ENCODE peak calls at places on chromosomes 4 and X, in ten cellular contexts. M is vagina, H is uterus, L is RWPE1, X is fibroblast of lung, P is chondrocyte, O is GM20000, U is bronchial epithelial cell, A is breast epithelium, V is NB4. B is an unnamed sample.

GRCh38 chr4:82968972-82969371 is 41.7 kb downstream of the LIN54 start:
- DNase-seq in L (no peak), H (no peak), A (no peak), X (no peak), M (no peak), P (no peak), O (peak; percentile 10), U (no peak), V (no peak), B (no peak)

GRCh38 chrX:3346436-3347329 is at the start of gene MXRA5:
- DNase-seq in A (no peak), V (no peak), U (peak; percentile 52), P (no peak), L (peak; percentile 0), M (no peak), H (peak; percentile 32), O (no peak), X (peak; percentile 75), B (no peak)

GRCh38 chr4:173252024-173252935 is 81.9 kb downstream of the HMGB2 start:
- DNase-seq in M (no peak), L (peak; percentile 85), X (peak; percentile 100), P (no peak), U (peak; percentile 99), H (peak; percentile 42), O (peak; percentile 45), V (peak; percentile 94), A (peak; percentile 45), B (peak; percentile 22)

GRCh38 chr4:88858752-88859151 is 161.1 kb upstream of the NAP1L5 start:
- DNase-seq in U (no peak), M (no peak), X (no peak), H (no peak), A (no peak), O (peak; percentile 50), P (no peak), V (peak; percentile 88), L (no peak), B (peak; percentile 25)

GRCh38 chrX:93874554-93874953 is 200.5 kb downstream of the FAM133A start:
- DNase-seq in L (peak; percentile 4), P (no peak), U (peak; percentile 1), M (no peak), H (no peak), O (no peak), V (peak; percentile 31), X (no peak), A (no peak), B (no peak)

GRCh38 chrX:78517124-78517523 is 142.0 kb downstream of the RTL3 start:
- DNase-seq in P (no peak), U (peak; percentile 90), A (no peak), X (peak; percentile 57), H (no peak), M (no peak), O (peak; percentile 12), V (no peak), L (no peak), B (no peak)

GRCh38 chr4:77451530-77451929 is 154.1 kb upstream of the CXCL13 start:
- DNase-seq in V (no peak), H (no peak), O (no peak), P (no peak), U (no peak), A (no peak), L (no peak), M (no peak), X (no peak), B (no peak)

GRCh38 chrX:9368262-9368661 is 96.6 kb upstream of the TBL1X start:
- DNase-seq in M (no peak), A (no peak), U (no peak), O (no peak), X (no peak), H (no peak), L (no peak), P (no peak), V (no peak), B (no peak)

GRCh38 chr4:125317526-125317880 is 2.7 kb downstream of the FAT4 start:
- DNase-seq in O (no peak), P (no peak), H (peak; percentile 43), M (no peak), X (peak; percentile 55), V (peak; percentile 1), U (peak; percentile 24), L (no peak), A (no peak), B (peak; percentile 86)

GRCh38 chr4:8504279-8505007 is 63.9 kb downstream of the TRMT44 start:
- DNase-seq in L (no peak), V (no peak), O (no peak), A (peak; percentile 29), H (peak; percentile 22), U (no peak), M (no peak), X (no peak), P (no peak), B (no peak)

GRCh38 chrX:19343462-19344206 is at the start of gene PDHA1:
- DNase-seq in H (peak; percentile 92), M (peak; percentile 91), A (peak; percentile 86), O (peak; percentile 89), L (peak; percentile 89), U (peak; percentile 75), X (peak; percentile 86), V (peak; percentile 94), P (peak; percentile 96), B (peak; percentile 98)

GRCh38 chrX:153773218-153773611 is 7.6 kb upstream of the SRPK3 start:
- DNase-seq in M (no peak), O (no peak), X (no peak), P (peak; percentile 93), U (no peak), A (no peak), H (no peak), V (no peak), L (no peak), B (peak; percentile 36)

GRCh38 chr4:81963005-81963404 is 410.8 kb downstream of the HNRNPD start:
- DNase-seq in H (no peak), P (no peak), U (no peak), V (no peak), M (no peak), X (no peak), A (no peak), O (no peak), L (no peak), B (no peak)

DNA sequence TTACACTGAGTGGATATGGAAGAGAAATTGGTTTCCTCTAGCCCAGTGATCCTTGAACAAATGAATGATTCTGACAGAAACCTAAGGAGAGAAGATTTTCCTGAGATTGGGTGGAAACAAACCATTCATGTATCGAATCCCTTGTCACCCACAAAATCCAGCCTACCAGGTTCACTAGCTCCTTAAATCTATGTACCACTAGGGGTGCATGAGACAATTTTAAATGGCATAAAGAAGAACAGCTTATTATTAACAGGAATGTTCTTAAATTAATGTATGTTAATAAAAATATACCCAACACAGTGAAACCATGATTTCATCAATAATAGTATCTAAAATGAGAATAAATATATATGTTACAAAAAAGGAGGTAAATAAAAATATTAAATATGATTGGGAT is 118.4 kb upstream of the LNX1 start:
- DNase-seq in A (no peak), P (no peak), U (no peak), O (no peak), M (no peak), H (no peak), V (no peak), L (no peak), X (no peak), B (no peak)
- TF ChIP-seq CTCF in A (no peak), P (peak; percentile 59), U (no peak), O (no peak), M (no peak), H (no peak), V (no peak), L (no peak), X (peak; percentile 26), B (no peak)

DNA sequence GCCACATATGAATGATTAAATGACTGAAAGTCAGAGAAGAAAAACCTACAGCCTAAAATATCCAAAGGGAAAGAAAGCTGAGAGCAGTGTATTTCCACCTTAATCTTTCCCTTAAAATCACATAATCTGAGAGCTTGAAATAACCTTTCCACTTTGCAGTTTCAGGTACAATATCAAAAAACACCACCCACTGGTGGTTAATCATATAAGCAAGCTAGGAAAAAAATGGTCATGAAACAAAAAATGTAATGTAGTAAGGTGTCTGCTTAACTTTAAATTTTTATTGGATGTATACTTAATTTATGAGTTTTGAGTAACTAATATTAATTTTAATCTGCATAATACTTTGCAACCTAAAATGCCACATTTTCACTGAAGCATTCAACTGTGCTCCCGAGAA is 3.2 kb downstream of the PRDM5 start:
- DNase-seq in X (no peak), L (no peak), O (no peak), V (no peak), H (no peak), U (peak; percentile 10), P (no peak), A (no peak), M (no peak), B (no peak)
- TF ChIP-seq CTCF in X (no peak), L (peak; percentile 16), O (no peak), V (no peak), H (no peak), U (peak; percentile 12), P (peak; percentile 63), A (no peak), M (no peak), B (no peak)

DNA sequence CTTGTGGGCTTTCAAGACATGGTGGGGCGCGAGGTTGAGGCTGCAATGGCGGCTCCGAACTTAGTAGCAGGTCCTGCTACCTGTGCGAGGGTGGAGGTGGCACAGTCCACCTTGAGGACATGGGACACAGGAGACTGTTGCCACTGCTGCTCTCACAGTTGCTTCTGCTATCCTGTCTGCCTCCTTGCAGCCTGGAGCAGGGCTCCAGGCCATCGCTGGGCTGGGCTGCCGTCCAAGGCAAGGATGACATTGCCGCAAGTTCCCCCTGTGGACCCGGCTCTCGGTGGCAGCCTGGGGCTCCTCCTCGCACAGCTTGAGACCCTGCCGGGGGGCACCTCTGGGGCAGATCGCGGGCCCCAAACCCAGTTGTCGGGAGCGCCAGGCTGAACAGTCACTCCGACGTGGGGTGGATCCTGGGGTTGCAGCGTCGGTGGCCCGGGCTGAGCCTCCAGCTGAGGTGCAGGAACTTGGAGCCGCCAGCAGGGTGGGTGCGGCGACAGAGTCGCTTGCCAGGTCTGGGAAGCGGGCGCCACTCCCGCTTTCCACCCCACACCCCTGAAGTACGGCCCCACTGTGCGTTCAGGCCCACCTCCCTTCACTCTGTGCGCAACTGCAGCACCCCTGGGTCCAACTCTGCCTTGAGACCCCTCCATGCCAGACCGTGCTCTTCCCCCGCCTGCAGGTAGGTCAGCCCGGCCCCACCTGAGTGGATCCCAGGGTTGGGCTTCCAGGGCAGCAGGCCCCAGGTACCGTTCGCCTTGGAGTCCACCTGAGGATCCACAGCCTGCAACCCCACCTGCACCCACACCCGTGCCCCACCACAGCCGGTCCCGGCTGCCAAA is 192.7 kb upstream of the NUDT6 start:
- DNase-seq in U (no peak), M (no peak), X (no peak), A (no peak), P (peak; percentile 78), O (no peak), L (no peak), H (no peak), V (no peak), B (peak; percentile 77)
- TF ChIP-seq CTCF in U (no peak), M (no peak), X (no peak), A (no peak), P (no peak), O (no peak), L (no peak), H (no peak), V (no peak), B (no peak)

DNA sequence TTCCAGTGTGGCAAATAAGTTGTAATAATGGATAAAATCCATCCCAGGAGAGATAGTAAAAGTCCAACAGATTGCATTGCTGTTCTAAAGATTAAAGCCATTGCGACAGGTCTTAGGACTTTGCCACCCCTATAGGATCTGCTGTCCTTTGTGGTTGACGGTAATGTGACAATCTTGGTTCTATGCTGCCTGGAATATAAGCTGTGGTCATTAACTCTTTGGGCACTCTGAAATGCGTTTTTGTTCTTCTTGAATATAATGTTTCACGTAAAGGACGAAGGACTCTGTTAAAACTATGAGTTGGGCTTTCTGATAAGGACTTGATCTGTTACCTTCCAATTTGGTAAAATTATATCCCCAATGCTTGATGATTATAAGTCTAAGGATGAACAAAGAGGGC is at the start of gene CLDN24:
- DNase-seq in V (no peak), O (no peak), X (no peak), M (no peak), U (no peak), A (no peak), H (no peak), L (no peak), P (no peak), B (no peak)
- TF ChIP-seq CTCF in V (no peak), O (no peak), X (no peak), M (no peak), U (no peak), A (no peak), H (no peak), L (no peak), P (no peak), B (no peak)